ENCODE peak calls at places on chromosomes 3 and 15, in seven cellular contexts. One of them, this sample, is unnamed.
A peak's percentile ranks its signal among the peaks of the same experiment; 100 is the strongest.

GRCh38 chr3:38837358-38837757 is 21.3 kb upstream of the SCN10A start:
- DNase-seq in HEK293T: no peak
- DNase-seq in HCT116: no peak
- DNase-seq in H1: no peak
- DNase-seq in GM12878: no peak
- DNase-seq in HepG2: no peak
- DNase-seq in K562: no peak
- DNase-seq in this sample: no peak

GRCh38 chr3:134348524-134348923 is 25.7 kb downstream of the AMOTL2 start:
- DNase-seq in HEK293T: no peak
- DNase-seq in HCT116: peak; percentile 48
- DNase-seq in H1: no peak
- DNase-seq in GM12878: no peak
- DNase-seq in HepG2: no peak
- DNase-seq in K562: no peak
- DNase-seq in this sample: peak; percentile 5

GRCh38 chr15:66071621-66072295 is 181.8 kb downstream of the MEGF11 start:
- DNase-seq in HEK293T: no peak
- DNase-seq in HCT116: no peak
- DNase-seq in H1: no peak
- DNase-seq in GM12878: no peak
- DNase-seq in HepG2: no peak
- DNase-seq in K562: no peak
- DNase-seq in this sample: no peak

GRCh38 chr15:88476635-88477038 is 9.1 kb downstream of the MRPS11 start:
- DNase-seq in HEK293T: peak; percentile 70
- DNase-seq in HCT116: peak; percentile 15
- DNase-seq in H1: no peak
- DNase-seq in GM12878: no peak
- DNase-seq in HepG2: peak; percentile 18
- DNase-seq in K562: peak; percentile 66
- DNase-seq in this sample: peak; percentile 38

GRCh38 chr3:72595927-72596610 is 252.2 kb downstream of the SHQ1 start:
- DNase-seq in HEK293T: no peak
- DNase-seq in HCT116: no peak
- DNase-seq in H1: no peak
- DNase-seq in GM12878: no peak
- DNase-seq in HepG2: no peak
- DNase-seq in K562: no peak
- DNase-seq in this sample: no peak

GRCh38 chr3:186320862-186321568 is 41.0 kb downstream of the DGKG start:
- DNase-seq in HEK293T: no peak
- DNase-seq in HCT116: no peak
- DNase-seq in H1: no peak
- DNase-seq in GM12878: no peak
- DNase-seq in HepG2: no peak
- DNase-seq in K562: no peak
- DNase-seq in this sample: no peak

GRCh38 chr3:17055374-17056276 is 170.9 kb downstream of the PLCL2 start:
- DNase-seq in HEK293T: no peak
- DNase-seq in HCT116: no peak
- DNase-seq in H1: no peak
- DNase-seq in GM12878: peak; percentile 90
- DNase-seq in HepG2: no peak
- DNase-seq in K562: no peak
- DNase-seq in this sample: no peak

GRCh38 chr15:29820802-29821160 is 1.5 kb downstream of the TJP1 start:
- DNase-seq in HEK293T: no peak
- DNase-seq in HCT116: no peak
- DNase-seq in H1: no peak
- DNase-seq in GM12878: no peak
- DNase-seq in HepG2: no peak
- DNase-seq in K562: no peak
- DNase-seq in this sample: no peak

GRCh38 chr3:65030847-65031463 is 343.2 kb upstream of the ADAMTS9 start:
- DNase-seq in HEK293T: peak; percentile 36
- DNase-seq in HCT116: no peak
- DNase-seq in H1: no peak
- DNase-seq in GM12878: no peak
- DNase-seq in HepG2: no peak
- DNase-seq in K562: peak; percentile 77
- DNase-seq in this sample: no peak

GRCh38 chr15:50055333-50056278 is 63.4 kb downstream of the ATP8B4 start:
- DNase-seq in HEK293T: no peak
- DNase-seq in HCT116: no peak
- DNase-seq in H1: no peak
- DNase-seq in GM12878: no peak
- DNase-seq in HepG2: no peak
- DNase-seq in K562: peak; percentile 21
- DNase-seq in this sample: no peak

GRCh38 chr3:165653130-165653778 is 184.0 kb downstream of the BCHE start:
- DNase-seq in HEK293T: no peak
- DNase-seq in HCT116: no peak
- DNase-seq in H1: no peak
- DNase-seq in GM12878: no peak
- DNase-seq in HepG2: no peak
- DNase-seq in K562: no peak
- DNase-seq in this sample: no peak

GRCh38 chr3:146421814-146422748 is 47.3 kb downstream of the PLSCR2 start:
- DNase-seq in HEK293T: no peak
- DNase-seq in HCT116: no peak
- DNase-seq in H1: no peak
- DNase-seq in GM12878: no peak
- DNase-seq in HepG2: no peak
- DNase-seq in K562: no peak
- DNase-seq in this sample: no peak

GRCh38 chr3:160677459-160677901 is 520 bp downstream of the ARL14 start:
- DNase-seq in HEK293T: no peak
- DNase-seq in HCT116: no peak
- DNase-seq in H1: no peak
- DNase-seq in GM12878: no peak
- DNase-seq in HepG2: no peak
- DNase-seq in K562: no peak
- DNase-seq in this sample: peak; percentile 24

GRCh38 chr3:117734431-117734830 is 1024.9 kb downstream of the TUSC7 start:
- DNase-seq in HEK293T: no peak
- DNase-seq in HCT116: no peak
- DNase-seq in H1: no peak
- DNase-seq in GM12878: no peak
- DNase-seq in HepG2: no peak
- DNase-seq in K562: no peak
- DNase-seq in this sample: no peak

GRCh38 chr3:117736851-117737250 is 1027.3 kb downstream of the TUSC7 start:
- DNase-seq in HEK293T: no peak
- DNase-seq in HCT116: no peak
- DNase-seq in H1: no peak
- DNase-seq in GM12878: no peak
- DNase-seq in HepG2: no peak
- DNase-seq in K562: no peak
- DNase-seq in this sample: no peak

DNA sequence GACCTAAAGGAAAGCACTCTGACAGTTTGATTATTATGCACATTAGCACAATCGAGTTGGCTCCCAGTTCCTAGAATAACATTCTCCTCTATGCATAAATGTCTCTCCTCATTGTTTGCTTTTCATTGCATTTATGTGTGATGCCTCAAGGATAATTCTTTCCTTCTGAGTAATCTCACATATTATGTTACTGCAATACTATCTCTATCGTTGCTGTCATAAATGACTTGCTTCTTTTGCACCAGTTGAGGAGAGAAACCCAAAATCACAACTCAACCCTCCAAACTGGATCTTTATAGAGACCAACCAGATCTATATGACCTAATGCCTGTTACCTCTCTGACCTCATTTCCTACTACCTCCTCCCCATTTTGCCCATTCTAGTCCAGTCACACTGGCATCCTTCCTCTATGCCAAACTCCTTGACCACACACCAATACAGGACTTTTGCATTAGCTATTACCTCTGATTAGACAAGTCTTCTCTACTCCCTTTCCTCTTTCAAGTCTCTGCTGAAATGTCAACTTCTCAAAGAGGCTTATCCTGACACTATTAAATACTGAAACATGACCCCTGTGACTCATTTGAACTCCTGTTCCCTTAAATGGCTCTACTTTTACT is 1026.0 kb downstream of the TUSC7 start:
- DNase-seq in HEK293T: no peak
- DNase-seq in HCT116: no peak
- DNase-seq in H1: no peak
- DNase-seq in GM12878: no peak
- DNase-seq in HepG2: no peak
- DNase-seq in K562: no peak
- DNase-seq in this sample: no peak
- TF ChIP-seq SP1 in HEK293T: no peak
- TF ChIP-seq SP1 in HCT116: no peak
- TF ChIP-seq SP1 in H1: no peak
- TF ChIP-seq SP1 in GM12878: no peak
- TF ChIP-seq SP1 in HepG2: no peak
- TF ChIP-seq SP1 in K562: no peak
- TF ChIP-seq SP1 in this sample: no peak

DNA sequence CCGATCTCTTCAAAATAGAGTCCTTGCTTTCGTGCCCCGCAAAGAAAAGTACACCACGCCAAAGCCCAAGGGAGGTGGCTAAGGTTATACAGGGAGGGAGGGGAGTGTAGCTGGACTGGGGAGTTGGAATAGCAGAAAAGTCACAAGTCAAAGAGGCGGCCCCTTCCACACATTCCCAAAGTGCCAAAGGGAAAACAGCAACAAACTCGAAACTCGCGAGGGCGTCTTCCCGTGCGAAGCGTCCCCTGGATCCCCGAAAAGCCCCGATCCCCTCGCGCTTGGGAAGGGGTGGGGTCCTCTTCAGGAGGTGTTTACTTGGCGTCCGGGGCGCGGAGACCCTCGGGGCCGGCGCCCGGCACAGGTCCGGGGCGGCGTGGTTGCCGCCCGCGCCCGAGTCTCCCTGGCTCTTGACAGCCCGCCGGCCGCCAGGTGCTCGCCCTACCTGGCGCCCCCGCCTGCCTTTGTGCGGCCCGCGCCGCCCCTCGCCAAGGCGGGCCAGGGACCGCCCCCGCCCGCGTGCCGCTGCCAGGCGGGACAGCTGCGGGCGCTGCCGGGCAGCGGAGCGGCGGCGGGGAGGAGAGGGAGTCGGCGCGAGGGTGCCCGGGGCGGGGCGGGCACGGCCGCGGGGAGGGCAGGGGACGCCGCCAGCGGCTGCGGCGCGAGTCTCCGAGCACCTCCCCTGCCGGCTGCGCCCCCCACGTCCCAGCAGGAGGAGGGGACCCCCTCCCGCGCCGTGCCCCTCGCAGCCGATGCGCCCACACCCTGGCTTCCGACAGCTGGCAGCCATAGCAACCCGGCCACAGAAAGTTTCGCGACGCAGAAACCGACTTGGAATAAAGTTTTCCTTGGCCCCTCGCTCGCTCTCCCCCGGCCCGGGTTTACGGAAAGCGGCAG is 966 bp downstream of the MYO1E start:
- DNase-seq in HEK293T: peak; percentile 20
- DNase-seq in HCT116: no peak
- DNase-seq in H1: peak; percentile 56
- DNase-seq in GM12878: no peak
- DNase-seq in HepG2: no peak
- DNase-seq in K562: no peak
- DNase-seq in this sample: peak; percentile 42
- TF ChIP-seq SP1 in HEK293T: no peak
- TF ChIP-seq SP1 in HCT116: no peak
- TF ChIP-seq SP1 in H1: no peak
- TF ChIP-seq SP1 in GM12878: no peak
- TF ChIP-seq SP1 in HepG2: no peak
- TF ChIP-seq SP1 in K562: no peak
- TF ChIP-seq SP1 in this sample: no peak

DNA sequence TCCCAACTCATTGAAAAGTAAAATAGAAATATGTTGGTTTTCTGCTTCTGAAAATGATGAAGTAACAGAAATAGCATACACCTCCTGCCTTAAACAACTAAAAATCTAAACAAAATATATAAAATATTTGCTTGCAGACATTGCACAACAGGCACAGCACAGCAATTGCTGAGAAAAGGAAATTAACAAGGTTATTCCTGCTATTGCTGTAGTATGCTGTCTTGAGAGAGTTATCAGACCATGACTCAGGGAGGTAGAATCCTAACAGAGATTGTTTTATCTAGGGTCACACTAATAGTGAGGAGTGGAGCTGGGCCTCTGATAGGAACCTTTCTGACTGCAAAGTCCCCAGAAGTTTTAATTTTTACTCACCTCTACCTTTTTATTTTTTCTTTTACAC is 72.6 kb downstream of the ZBTB20 start:
- DNase-seq in HEK293T: no peak
- DNase-seq in HCT116: no peak
- DNase-seq in H1: no peak
- DNase-seq in GM12878: no peak
- DNase-seq in HepG2: no peak
- DNase-seq in K562: no peak
- DNase-seq in this sample: no peak
- TF ChIP-seq SP1 in HEK293T: no peak
- TF ChIP-seq SP1 in HCT116: no peak
- TF ChIP-seq SP1 in H1: no peak
- TF ChIP-seq SP1 in GM12878: no peak
- TF ChIP-seq SP1 in HepG2: no peak
- TF ChIP-seq SP1 in K562: no peak
- TF ChIP-seq SP1 in this sample: no peak

GRCh38 chr3:191068946-191069813 is 129.9 kb upstream of the OSTN start:
- DNase-seq in HEK293T: no peak
- DNase-seq in HCT116: no peak
- DNase-seq in H1: no peak
- DNase-seq in GM12878: no peak
- DNase-seq in HepG2: no peak
- DNase-seq in K562: no peak
- DNase-seq in this sample: no peak

GRCh38 chr3:191074511-191074910 is 124.5 kb upstream of the OSTN start:
- DNase-seq in HEK293T: no peak
- DNase-seq in HCT116: no peak
- DNase-seq in H1: no peak
- DNase-seq in GM12878: no peak
- DNase-seq in HepG2: no peak
- DNase-seq in K562: no peak
- DNase-seq in this sample: no peak

GRCh38 chr3:191070762-191071365 is 128.2 kb upstream of the OSTN start:
- DNase-seq in HEK293T: no peak
- DNase-seq in HCT116: no peak
- DNase-seq in H1: no peak
- DNase-seq in GM12878: no peak
- DNase-seq in HepG2: no peak
- DNase-seq in K562: peak; percentile 1
- DNase-seq in this sample: no peak

GRCh38 chr3:191066669-191067068 is 132.4 kb upstream of the OSTN start:
- DNase-seq in HEK293T: no peak
- DNase-seq in HCT116: no peak
- DNase-seq in H1: no peak
- DNase-seq in GM12878: peak; percentile 4
- DNase-seq in HepG2: no peak
- DNase-seq in K562: no peak
- DNase-seq in this sample: no peak

DNA sequence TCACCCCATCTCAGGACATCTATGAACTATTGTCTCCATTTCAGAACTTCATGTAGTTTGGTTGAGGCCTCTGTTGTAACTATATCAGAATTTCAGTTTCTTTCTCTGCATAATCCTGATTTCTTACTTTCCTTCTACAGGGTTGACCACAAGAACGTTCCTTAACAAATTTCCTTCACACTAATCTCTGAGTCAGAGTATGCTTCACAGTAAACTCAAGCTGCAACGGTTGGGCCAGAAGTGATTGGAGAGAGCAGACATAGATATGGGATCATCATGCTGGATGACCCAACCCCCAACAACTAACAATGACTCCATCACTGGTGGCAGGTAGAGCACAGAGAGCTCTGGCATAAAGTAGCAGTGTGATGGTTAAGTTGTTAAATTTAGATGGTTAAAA is 128.8 kb upstream of the OSTN start:
- DNase-seq in HEK293T: no peak
- DNase-seq in HCT116: no peak
- DNase-seq in H1: no peak
- DNase-seq in GM12878: no peak
- DNase-seq in HepG2: no peak
- DNase-seq in K562: no peak
- DNase-seq in this sample: no peak
- TF ChIP-seq SP1 in HEK293T: no peak
- TF ChIP-seq SP1 in HCT116: no peak
- TF ChIP-seq SP1 in H1: no peak
- TF ChIP-seq SP1 in GM12878: no peak
- TF ChIP-seq SP1 in HepG2: no peak
- TF ChIP-seq SP1 in K562: no peak
- TF ChIP-seq SP1 in this sample: no peak

This sample was measured in WTC11.